ENCODE peak calls at places on chromosomes 2 and 18, in five cellular contexts. One of them, this sample, is unnamed. For H3K4me1, the result is how much of the 10 kb centered on the place peaks cover.

GRCh38 chr2:121359937-121360565 is 75.0 kb upstream of the TFCP2L1 start:
- DNase-seq in H1: no peak
- DNase-seq in A549: no peak
- DNase-seq in HepG2: no peak
- DNase-seq in K562: no peak
- DNase-seq in this sample: peak

GRCh38 chr2:101188683-101189405 is 37.7 kb upstream of the TBC1D8 start:
- DNase-seq in K562: peak
- DNase-seq in HepG2: peak
- DNase-seq in H1: peak
- DNase-seq in A549: peak
- DNase-seq in this sample: peak

GRCh38 chr2:11692966-11693521 is 23.0 kb upstream of the NTSR2 start:
- DNase-seq in K562: peak
- DNase-seq in HepG2: peak
- DNase-seq in H1: peak
- DNase-seq in A549: peak
- DNase-seq in this sample: peak

GRCh38 chr2:101999122-101999789 is 7.5 kb downstream of the IL1R2 start:
- DNase-seq in A549: peak
- DNase-seq in HepG2: peak
- DNase-seq in H1: no peak
- DNase-seq in K562: no peak
- DNase-seq in this sample: no peak

GRCh38 chr18:62757399-62758010 is 42.2 kb downstream of the PHLPP1 start:
- DNase-seq in HepG2: no peak
- DNase-seq in H1: no peak
- DNase-seq in K562: no peak
- DNase-seq in A549: no peak
- DNase-seq in this sample: no peak

GRCh38 chr2:236755278-236755840 is 185.7 kb downstream of the ACKR3 start:
- DNase-seq in A549: no peak
- DNase-seq in HepG2: no peak
- DNase-seq in H1: no peak
- DNase-seq in K562: no peak
- DNase-seq in this sample: no peak

GRCh38 chr2:50951416-50951815 is 80.5 kb downstream of the NRXN1 start:
- DNase-seq in K562: no peak
- DNase-seq in HepG2: no peak
- DNase-seq in H1: no peak
- DNase-seq in A549: no peak
- DNase-seq in this sample: no peak

GRCh38 chr2:234677758-234678538 is 181.1 kb upstream of the ARL4C start:
- DNase-seq in A549: peak
- DNase-seq in H1: no peak
- DNase-seq in HepG2: peak
- DNase-seq in K562: no peak
- DNase-seq in this sample: no peak

GRCh38 chr2:160224060-160224459 is 24.0 kb upstream of the ITGB6 start:
- DNase-seq in K562: peak
- DNase-seq in H1: no peak
- DNase-seq in A549: peak
- DNase-seq in HepG2: peak
- DNase-seq in this sample: peak

GRCh38 chr2:29749843-29750242 is 171.5 kb downstream of the ALK start:
- DNase-seq in A549: no peak
- DNase-seq in K562: no peak
- DNase-seq in H1: no peak
- DNase-seq in HepG2: no peak
- DNase-seq in this sample: no peak

GRCh38 chr2:10245661-10246060 is 57.0 kb upstream of the HPCAL1 start:
- DNase-seq in A549: no peak
- DNase-seq in HepG2: no peak
- DNase-seq in K562: no peak
- DNase-seq in H1: no peak
- DNase-seq in this sample: no peak

GRCh38 chr2:159402790-159403189 is 116.3 kb upstream of the WDSUB1 start:
- DNase-seq in HepG2: peak
- DNase-seq in H1: no peak
- DNase-seq in A549: no peak
- DNase-seq in K562: no peak
- DNase-seq in this sample: no peak

GRCh38 chr2:207470700-207471070 is 59.1 kb upstream of the CREB1 start:
- DNase-seq in H1: no peak
- DNase-seq in K562: no peak
- DNase-seq in A549: no peak
- DNase-seq in HepG2: no peak
- DNase-seq in this sample: no peak

GRCh38 chr18:50494569-50494968 is 65.3 kb upstream of the MAPK4 start:
- DNase-seq in K562: no peak
- DNase-seq in H1: no peak
- DNase-seq in HepG2: no peak
- DNase-seq in A549: no peak
- DNase-seq in this sample: no peak

GRCh38 chr2:84799772-84800171 is 81.1 kb downstream of the TRABD2A start:
- DNase-seq in K562: no peak
- DNase-seq in A549: no peak
- DNase-seq in H1: no peak
- DNase-seq in HepG2: no peak
- DNase-seq in this sample: no peak

GRCh38 chr2:135742307-135742838 is 718 bp downstream of the UBXN4 start:
- DNase-seq in A549: peak
- DNase-seq in H1: no peak
- DNase-seq in K562: no peak
- DNase-seq in HepG2: peak
- DNase-seq in this sample: peak

GRCh38 chr2:239378918-239379640 is 21.7 kb downstream of the HDAC4 start:
- DNase-seq in K562: no peak
- DNase-seq in H1: no peak
- DNase-seq in A549: no peak
- DNase-seq in HepG2: no peak
- DNase-seq in this sample: no peak

GRCh38 chr2:234502919-234503285 is 6.0 kb upstream of the ARL4C start:
- DNase-seq in A549: no peak
- DNase-seq in K562: no peak
- DNase-seq in HepG2: no peak
- DNase-seq in H1: no peak
- DNase-seq in this sample: no peak

GRCh38 chr2:207513577-207514257 is 16.0 kb upstream of the CREB1 start:
- DNase-seq in K562: no peak
- DNase-seq in H1: no peak
- DNase-seq in HepG2: no peak
- DNase-seq in A549: no peak
- DNase-seq in this sample: peak

GRCh38 chr2:193446967-193447366 is 1252.2 kb upstream of the TMEFF2 start:
- DNase-seq in HepG2: no peak
- DNase-seq in K562: no peak
- DNase-seq in H1: no peak
- DNase-seq in A549: no peak
- DNase-seq in this sample: no peak

GRCh38 chr2:79729532-79729931 is 216.7 kb downstream of the CTNNA2 start:
- DNase-seq in H1: no peak
- DNase-seq in A549: no peak
- DNase-seq in K562: no peak
- DNase-seq in HepG2: no peak
- DNase-seq in this sample: no peak

GRCh38 chr2:5479265-5479928 is 212.8 kb upstream of the SOX11 start:
- DNase-seq in K562: no peak
- DNase-seq in HepG2: no peak
- DNase-seq in A549: no peak
- DNase-seq in H1: peak
- DNase-seq in this sample: no peak

GRCh38 chr2:30666307-30666874 is 140.9 kb downstream of the CAPN13 start:
- DNase-seq in H1: no peak
- DNase-seq in K562: no peak
- DNase-seq in HepG2: peak
- DNase-seq in A549: peak
- DNase-seq in this sample: peak

GRCh38 chr2:218003265-218003950 is 613 bp upstream of the TNS1 start:
- DNase-seq in K562: no peak
- DNase-seq in H1: no peak
- DNase-seq in A549: no peak
- DNase-seq in HepG2: no peak
- DNase-seq in this sample: no peak

GRCh38 chr2:173254659-173255058 is 100.0 kb upstream of the CDCA7 start:
- DNase-seq in H1: no peak
- DNase-seq in HepG2: no peak
- DNase-seq in A549: peak
- DNase-seq in K562: no peak
- DNase-seq in this sample: no peak

GRCh38 chr18:29361843-29362242 is 1184.9 kb upstream of the CDH2 start:
- DNase-seq in A549: peak
- DNase-seq in K562: peak
- DNase-seq in HepG2: no peak
- DNase-seq in H1: peak
- DNase-seq in this sample: no peak

GRCh38 chr2:224004105-224004715 is 34.9 kb downstream of the SERPINE2 start:
- DNase-seq in A549: no peak
- DNase-seq in HepG2: no peak
- DNase-seq in K562: no peak
- DNase-seq in H1: no peak
- DNase-seq in this sample: peak

GRCh38 chr2:75476778-75477177 is 84.0 kb downstream of the EVA1A start:
- DNase-seq in A549: no peak
- DNase-seq in H1: no peak
- DNase-seq in HepG2: no peak
- DNase-seq in K562: no peak
- DNase-seq in this sample: no peak
- TF ChIP-seq JUN in A549: no peak
- TF ChIP-seq JUN in H1: no peak
- TF ChIP-seq JUN in HepG2: no peak
- TF ChIP-seq JUN in K562: no peak
- TF ChIP-seq JUN in this sample: no peak

DNA sequence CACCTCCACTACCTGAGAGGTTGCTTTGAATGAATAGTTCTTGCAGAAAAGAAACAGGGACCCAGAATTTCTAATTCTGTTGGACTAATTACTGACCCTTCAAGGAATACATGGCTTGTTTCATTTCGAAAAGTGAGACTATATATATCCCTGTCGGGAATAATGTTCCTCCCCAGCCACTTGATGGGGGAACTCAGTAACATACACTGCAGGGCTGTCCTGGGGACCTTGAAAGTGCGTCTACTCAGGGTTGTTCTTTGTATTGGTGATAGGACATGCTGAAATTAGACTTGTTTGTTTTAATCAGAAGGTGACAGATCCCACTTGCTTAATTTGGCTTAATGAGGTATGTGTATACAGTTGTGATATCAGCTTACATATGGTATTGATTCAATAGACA is 25.5 kb downstream of the MGAT5 start:
- DNase-seq in K562: no peak
- DNase-seq in HepG2: no peak
- DNase-seq in A549: no peak
- DNase-seq in H1: no peak
- DNase-seq in this sample: no peak
- H3K4me1 ChIP-seq in K562: under half
- H3K4me1 ChIP-seq in HepG2: under half
- H3K4me1 ChIP-seq in A549: under half
- H3K4me1 ChIP-seq in H1: under half
- H3K4me1 ChIP-seq in this sample: under half

GRCh38 chr2:73292316-73292905 is 937 bp downstream of the EGR4 start:
- DNase-seq in HepG2: no peak
- DNase-seq in K562: no peak
- DNase-seq in A549: no peak
- DNase-seq in H1: peak
- DNase-seq in this sample: no peak

GRCh38 chr2:73289304-73289703 is 4.0 kb downstream of the EGR4 start:
- DNase-seq in K562: no peak
- DNase-seq in HepG2: no peak
- DNase-seq in H1: no peak
- DNase-seq in A549: no peak
- DNase-seq in this sample: no peak

GRCh38 chr2:73290049-73290839 is 3.1 kb downstream of the EGR4 start:
- DNase-seq in A549: peak
- DNase-seq in K562: no peak
- DNase-seq in H1: peak
- DNase-seq in HepG2: peak
- DNase-seq in this sample: peak

GRCh38 chr2:73291461-73292315 is 1.7 kb downstream of the EGR4 start:
- DNase-seq in A549: peak
- DNase-seq in H1: peak
- DNase-seq in K562: no peak
- DNase-seq in HepG2: no peak
- DNase-seq in this sample: no peak

DNA sequence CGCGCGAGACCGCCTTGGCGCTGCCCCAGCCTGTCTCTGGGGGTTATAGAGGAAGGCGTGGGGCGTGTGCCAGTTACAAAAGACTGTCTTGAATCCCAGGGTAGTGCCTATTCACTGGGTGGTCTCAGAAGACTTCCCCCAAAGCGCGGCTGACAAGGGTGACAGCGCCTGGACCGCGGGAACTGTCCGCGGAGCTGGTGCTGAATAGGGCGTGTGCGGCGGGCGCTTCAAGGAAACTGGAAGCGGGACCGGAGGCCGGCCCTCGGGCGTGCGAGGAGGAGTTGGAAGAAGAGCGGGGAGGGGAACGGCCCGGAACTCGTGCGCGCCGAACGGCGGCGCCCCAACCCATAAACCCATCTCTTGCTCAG is 2.3 kb downstream of the EGR4 start:
- DNase-seq in K562: peak
- DNase-seq in HepG2: no peak
- DNase-seq in A549: peak
- DNase-seq in H1: peak
- DNase-seq in this sample: peak
- TF ChIP-seq JUN in K562: no peak
- TF ChIP-seq JUN in HepG2: no peak
- TF ChIP-seq JUN in A549: no peak
- TF ChIP-seq JUN in H1: no peak
- TF ChIP-seq JUN in this sample: no peak

GRCh38 chr2:71669628-71670429 is 216.5 kb downstream of the DYSF start:
- DNase-seq in K562: no peak
- DNase-seq in H1: no peak
- DNase-seq in HepG2: no peak
- DNase-seq in A549: no peak
- DNase-seq in this sample: no peak
- H3K4me1 ChIP-seq in K562: under half
- H3K4me1 ChIP-seq in H1: under half
- H3K4me1 ChIP-seq in HepG2: under half
- H3K4me1 ChIP-seq in A549: under half
- H3K4me1 ChIP-seq in this sample: under half

GRCh38 chr2:144711084-144711483 is 191.2 kb upstream of the ZEB2 start:
- DNase-seq in H1: no peak
- DNase-seq in K562: no peak
- DNase-seq in A549: no peak
- DNase-seq in HepG2: no peak
- DNase-seq in this sample: no peak
- TF ChIP-seq JUN in H1: no peak
- TF ChIP-seq JUN in K562: no peak
- TF ChIP-seq JUN in A549: no peak
- TF ChIP-seq JUN in HepG2: no peak
- TF ChIP-seq JUN in this sample: no peak

DNA sequence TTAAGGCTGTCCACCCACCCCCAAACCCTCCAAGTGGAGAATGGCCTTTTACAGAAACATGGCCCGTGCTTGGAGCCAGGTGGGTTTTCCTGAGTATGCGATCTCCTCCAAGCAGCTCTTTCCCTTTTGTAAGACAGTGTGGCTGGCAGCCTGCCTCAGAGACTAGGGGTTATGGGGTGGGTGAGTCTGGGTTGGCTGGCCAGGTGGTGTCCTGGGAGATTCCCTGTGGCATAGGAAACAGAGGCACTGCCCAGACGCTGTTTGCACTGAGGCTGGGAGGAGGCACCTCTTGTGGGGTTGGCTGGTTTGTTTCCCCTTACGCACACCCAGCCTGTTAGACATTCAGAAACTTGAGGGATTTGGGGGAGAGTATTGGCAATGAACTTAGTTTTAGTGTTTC is 82.3 kb upstream of the MCFD2 start:
- DNase-seq in K562: no peak
- DNase-seq in A549: no peak
- DNase-seq in H1: no peak
- DNase-seq in HepG2: no peak
- DNase-seq in this sample: no peak
- H3K4me1 ChIP-seq in K562: under half
- H3K4me1 ChIP-seq in A549: under half
- H3K4me1 ChIP-seq in H1: under half
- H3K4me1 ChIP-seq in HepG2: under half
- H3K4me1 ChIP-seq in this sample: under half